ENCODE peak calls at places on chromosomes 1 and 21, in five cellular contexts. One of them, this sample, is unnamed.
A peak's percentile ranks its signal among the peaks of the same experiment; 100 is the strongest.

GRCh38 chr21:43640437-43640836 is 18.9 kb downstream of the HSF2BP start:
- DNase-seq in posterior vena cava: no peak
- DNase-seq in dermis blood vessel endothelial cell: no peak
- DNase-seq in CD4-positive, alpha-beta memory T cell: no peak
- DNase-seq in GM12865: no peak
- DNase-seq in this sample: no peak

GRCh38 chr1:233543338-233544255 is 70.3 kb upstream of the KCNK1 start:
- DNase-seq in posterior vena cava: no peak
- DNase-seq in dermis blood vessel endothelial cell: no peak
- DNase-seq in CD4-positive, alpha-beta memory T cell: no peak
- DNase-seq in GM12865: no peak
- DNase-seq in this sample: no peak

GRCh38 chr1:244092293-244093264 is 41.5 kb downstream of the ZBTB18 start:
- DNase-seq in posterior vena cava: no peak
- DNase-seq in dermis blood vessel endothelial cell: no peak
- DNase-seq in CD4-positive, alpha-beta memory T cell: no peak
- DNase-seq in GM12865: no peak
- DNase-seq in this sample: no peak

GRCh38 chr1:101996830-101997485 is at the start of gene OLFM3:
- DNase-seq in posterior vena cava: no peak
- DNase-seq in dermis blood vessel endothelial cell: no peak
- DNase-seq in CD4-positive, alpha-beta memory T cell: no peak
- DNase-seq in GM12865: peak; percentile 5
- DNase-seq in this sample: no peak

GRCh38 chr1:71796044-71796443 is 486.3 kb downstream of the NEGR1 start:
- DNase-seq in posterior vena cava: no peak
- DNase-seq in dermis blood vessel endothelial cell: no peak
- DNase-seq in CD4-positive, alpha-beta memory T cell: no peak
- DNase-seq in GM12865: no peak
- DNase-seq in this sample: no peak

GRCh38 chr1:53066433-53066832 is 4.4 kb downstream of the PODN start:
- DNase-seq in posterior vena cava: no peak
- DNase-seq in dermis blood vessel endothelial cell: no peak
- DNase-seq in CD4-positive, alpha-beta memory T cell: no peak
- DNase-seq in GM12865: no peak
- DNase-seq in this sample: no peak

GRCh38 chr1:53615101-53615500 is 123.9 kb downstream of the GLIS1 start:
- DNase-seq in posterior vena cava: peak; percentile 46
- DNase-seq in dermis blood vessel endothelial cell: no peak
- DNase-seq in CD4-positive, alpha-beta memory T cell: no peak
- DNase-seq in GM12865: no peak
- DNase-seq in this sample: no peak

GRCh38 chr1:201074018-201074417 is 38.2 kb downstream of the CACNA1S start:
- DNase-seq in posterior vena cava: peak; percentile 76
- DNase-seq in dermis blood vessel endothelial cell: no peak
- DNase-seq in CD4-positive, alpha-beta memory T cell: no peak
- DNase-seq in GM12865: no peak
- DNase-seq in this sample: no peak

GRCh38 chr1:22290611-22291010 is 147.7 kb upstream of the WNT4 start:
- DNase-seq in posterior vena cava: peak; percentile 53
- DNase-seq in dermis blood vessel endothelial cell: no peak
- DNase-seq in CD4-positive, alpha-beta memory T cell: no peak
- DNase-seq in GM12865: no peak
- DNase-seq in this sample: no peak